ENCODE peak calls at places on chromosomes 6 and 20, in ten cellular contexts. One of them, this sample, is unnamed.

GRCh38 chr6:17086469-17086868 is 15.4 kb upstream of the STMND1 start:
- DNase-seq in A549: peak
- DNase-seq in GM23338: peak
- DNase-seq in AG04450: peak
- DNase-seq in H7: peak
- DNase-seq in AG10803: peak
- DNase-seq in uterus: peak
- DNase-seq in HepG2: peak
- DNase-seq in CD8-positive, alpha-beta memory T cell: no peak
- DNase-seq in right atrium auricular region: no peak
- DNase-seq in this sample: no peak

GRCh38 chr20:38968090-38968489 is 5.9 kb downstream of the DHX35 start:
- DNase-seq in A549: no peak
- DNase-seq in right atrium auricular region: no peak
- DNase-seq in GM23338: no peak
- DNase-seq in AG10803: no peak
- DNase-seq in H7: no peak
- DNase-seq in uterus: no peak
- DNase-seq in HepG2: no peak
- DNase-seq in AG04450: no peak
- DNase-seq in CD8-positive, alpha-beta memory T cell: no peak
- DNase-seq in this sample: no peak

GRCh38 chr20:46260936-46261454 is 47.3 kb downstream of the CDH22 start:
- DNase-seq in HepG2: no peak
- DNase-seq in H7: no peak
- DNase-seq in A549: no peak
- DNase-seq in AG10803: no peak
- DNase-seq in AG04450: no peak
- DNase-seq in GM23338: no peak
- DNase-seq in right atrium auricular region: no peak
- DNase-seq in CD8-positive, alpha-beta memory T cell: no peak
- DNase-seq in uterus: no peak
- DNase-seq in this sample: no peak

GRCh38 chr6:90368601-90369000 is 72.0 kb upstream of the BACH2 start:
- DNase-seq in CD8-positive, alpha-beta memory T cell: no peak
- DNase-seq in GM23338: no peak
- DNase-seq in uterus: no peak
- DNase-seq in HepG2: no peak
- DNase-seq in H7: no peak
- DNase-seq in A549: no peak
- DNase-seq in AG10803: peak
- DNase-seq in AG04450: peak
- DNase-seq in right atrium auricular region: no peak
- DNase-seq in this sample: no peak

GRCh38 chr20:19860742-19861141 is 102.7 kb downstream of the RIN2 start:
- DNase-seq in H7: no peak
- DNase-seq in AG10803: no peak
- DNase-seq in CD8-positive, alpha-beta memory T cell: no peak
- DNase-seq in A549: no peak
- DNase-seq in uterus: no peak
- DNase-seq in GM23338: no peak
- DNase-seq in right atrium auricular region: no peak
- DNase-seq in HepG2: no peak
- DNase-seq in AG04450: no peak
- DNase-seq in this sample: no peak

GRCh38 chr6:150685860-150686259 is 86.2 kb downstream of the PLEKHG1 start:
- DNase-seq in GM23338: peak
- DNase-seq in H7: peak
- DNase-seq in AG10803: no peak
- DNase-seq in uterus: peak
- DNase-seq in CD8-positive, alpha-beta memory T cell: no peak
- DNase-seq in HepG2: peak
- DNase-seq in A549: peak
- DNase-seq in right atrium auricular region: no peak
- DNase-seq in AG04450: no peak
- DNase-seq in this sample: no peak

GRCh38 chr6:39203398-39203797 is 25.9 kb downstream of the KCNK5 start:
- DNase-seq in right atrium auricular region: no peak
- DNase-seq in H7: no peak
- DNase-seq in CD8-positive, alpha-beta memory T cell: no peak
- DNase-seq in GM23338: no peak
- DNase-seq in AG04450: no peak
- DNase-seq in AG10803: no peak
- DNase-seq in uterus: no peak
- DNase-seq in A549: no peak
- DNase-seq in HepG2: no peak
- DNase-seq in this sample: no peak

GRCh38 chr6:145736854-145737181 is 1.5 kb upstream of the EPM2A start:
- DNase-seq in GM23338: no peak
- DNase-seq in A549: no peak
- DNase-seq in uterus: no peak
- DNase-seq in CD8-positive, alpha-beta memory T cell: no peak
- DNase-seq in right atrium auricular region: no peak
- DNase-seq in AG10803: peak
- DNase-seq in AG04450: no peak
- DNase-seq in HepG2: no peak
- DNase-seq in H7: no peak
- DNase-seq in this sample: no peak

DNA sequence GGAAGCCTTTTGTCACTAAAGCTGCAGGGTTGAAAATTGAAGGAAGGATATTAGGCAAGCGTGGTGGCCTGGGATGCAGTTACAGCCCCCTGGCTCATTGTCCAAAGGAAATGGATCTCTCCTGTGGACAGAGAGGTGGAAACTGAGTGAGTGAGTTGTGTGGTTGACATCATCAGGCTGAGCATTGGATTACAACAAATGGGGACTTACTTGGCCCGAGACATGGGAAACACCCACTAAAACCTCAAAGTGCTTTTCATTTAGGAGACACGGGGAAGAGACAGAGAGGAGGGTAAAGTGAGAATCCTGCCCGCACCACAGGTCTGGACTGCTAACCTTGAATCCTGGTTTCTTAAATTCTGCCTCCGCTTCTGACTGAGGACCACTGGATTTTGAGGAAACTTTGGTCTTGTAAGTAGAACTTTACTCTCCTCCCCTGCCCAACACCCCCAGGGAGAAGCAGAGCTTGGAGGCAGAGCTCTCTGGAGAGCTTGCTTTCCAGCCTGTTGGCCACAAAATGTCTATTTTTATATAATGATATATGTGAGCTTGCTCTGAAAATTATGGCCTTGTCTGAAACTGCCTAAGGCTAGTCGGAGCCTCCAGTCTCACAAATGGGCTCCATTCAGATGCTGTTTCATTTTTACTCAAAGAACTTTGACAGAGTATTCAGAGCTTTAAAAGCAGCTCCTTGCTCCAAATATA is at the start of gene PKIG:
- DNase-seq in HepG2: no peak
- DNase-seq in CD8-positive, alpha-beta memory T cell: no peak
- DNase-seq in H7: no peak
- DNase-seq in AG10803: peak
- DNase-seq in GM23338: no peak
- DNase-seq in uterus: peak
- DNase-seq in A549: no peak
- DNase-seq in AG04450: peak
- DNase-seq in right atrium auricular region: peak
- DNase-seq in this sample: peak
- H3K4me3 ChIP-seq in HepG2: no peak
- H3K4me3 ChIP-seq in CD8-positive, alpha-beta memory T cell: no peak
- H3K4me3 ChIP-seq in H7: no peak
- H3K4me3 ChIP-seq in AG10803: peak
- H3K4me3 ChIP-seq in GM23338: no peak
- H3K4me3 ChIP-seq in uterus: peak
- H3K4me3 ChIP-seq in A549: no peak
- H3K4me3 ChIP-seq in AG04450: peak
- H3K4me3 ChIP-seq in right atrium auricular region: peak
- H3K4me3 ChIP-seq in this sample: peak

GRCh38 chr20:17227199-17227535 is 327 bp downstream of the PCSK2 start:
- DNase-seq in right atrium auricular region: no peak
- DNase-seq in uterus: no peak
- DNase-seq in H7: peak
- DNase-seq in A549: no peak
- DNase-seq in AG10803: no peak
- DNase-seq in AG04450: no peak
- DNase-seq in GM23338: no peak
- DNase-seq in CD8-positive, alpha-beta memory T cell: no peak
- DNase-seq in HepG2: no peak
- DNase-seq in this sample: no peak

GRCh38 chr20:17228624-17229061 is 1.8 kb downstream of the PCSK2 start:
- DNase-seq in H7: peak
- DNase-seq in AG04450: no peak
- DNase-seq in AG10803: no peak
- DNase-seq in right atrium auricular region: no peak
- DNase-seq in A549: no peak
- DNase-seq in CD8-positive, alpha-beta memory T cell: no peak
- DNase-seq in uterus: no peak
- DNase-seq in HepG2: no peak
- DNase-seq in GM23338: peak
- DNase-seq in this sample: no peak

GRCh38 chr20:17226410-17227198 is at the start of gene PCSK2:
- DNase-seq in AG04450: peak
- DNase-seq in AG10803: peak
- DNase-seq in uterus: no peak
- DNase-seq in GM23338: peak
- DNase-seq in H7: peak
- DNase-seq in right atrium auricular region: no peak
- DNase-seq in HepG2: no peak
- DNase-seq in CD8-positive, alpha-beta memory T cell: no peak
- DNase-seq in A549: peak
- DNase-seq in this sample: no peak

GRCh38 chr20:17229256-17229655 is 2.4 kb downstream of the PCSK2 start:
- DNase-seq in AG10803: no peak
- DNase-seq in A549: no peak
- DNase-seq in right atrium auricular region: no peak
- DNase-seq in AG04450: no peak
- DNase-seq in HepG2: no peak
- DNase-seq in H7: peak
- DNase-seq in CD8-positive, alpha-beta memory T cell: no peak
- DNase-seq in GM23338: peak
- DNase-seq in uterus: no peak
- DNase-seq in this sample: no peak

GRCh38 chr20:17227669-17228623 is 1.1 kb downstream of the PCSK2 start:
- DNase-seq in HepG2: no peak
- DNase-seq in H7: peak
- DNase-seq in GM23338: peak
- DNase-seq in AG10803: peak
- DNase-seq in right atrium auricular region: no peak
- DNase-seq in AG04450: no peak
- DNase-seq in CD8-positive, alpha-beta memory T cell: no peak
- DNase-seq in uterus: no peak
- DNase-seq in A549: no peak
- DNase-seq in this sample: no peak
- H3K4me3 ChIP-seq in HepG2: no peak
- H3K4me3 ChIP-seq in H7: peak
- H3K4me3 ChIP-seq in GM23338: peak
- H3K4me3 ChIP-seq in AG10803: no peak
- H3K4me3 ChIP-seq in right atrium auricular region: no peak
- H3K4me3 ChIP-seq in AG04450: no peak
- H3K4me3 ChIP-seq in CD8-positive, alpha-beta memory T cell: no peak
- H3K4me3 ChIP-seq in uterus: peak
- H3K4me3 ChIP-seq in A549: no peak
- H3K4me3 ChIP-seq in this sample: peak

GRCh38 chr20:63659370-63659769 is 1.3 kb downstream of the RTEL1 start:
- DNase-seq in right atrium auricular region: no peak
- DNase-seq in A549: no peak
- DNase-seq in H7: peak
- DNase-seq in uterus: no peak
- DNase-seq in AG04450: no peak
- DNase-seq in GM23338: no peak
- DNase-seq in CD8-positive, alpha-beta memory T cell: no peak
- DNase-seq in AG10803: no peak
- DNase-seq in HepG2: no peak
- DNase-seq in this sample: no peak

GRCh38 chr20:63657937-63658748 is at the start of gene RTEL1:
- DNase-seq in H7: peak
- DNase-seq in GM23338: peak
- DNase-seq in AG04450: peak
- DNase-seq in CD8-positive, alpha-beta memory T cell: peak
- DNase-seq in A549: peak
- DNase-seq in HepG2: peak
- DNase-seq in right atrium auricular region: peak
- DNase-seq in uterus: peak
- DNase-seq in AG10803: peak
- DNase-seq in this sample: peak

GRCh38 chr20:63656451-63656850 is 1.7 kb upstream of the RTEL1 start:
- DNase-seq in uterus: no peak
- DNase-seq in A549: no peak
- DNase-seq in GM23338: no peak
- DNase-seq in AG04450: no peak
- DNase-seq in HepG2: no peak
- DNase-seq in CD8-positive, alpha-beta memory T cell: no peak
- DNase-seq in AG10803: no peak
- DNase-seq in H7: no peak
- DNase-seq in right atrium auricular region: no peak
- DNase-seq in this sample: no peak

GRCh38 chr20:63658749-63659187 is 656 bp downstream of the RTEL1 start:
- DNase-seq in AG04450: no peak
- DNase-seq in CD8-positive, alpha-beta memory T cell: no peak
- DNase-seq in uterus: no peak
- DNase-seq in A549: no peak
- DNase-seq in HepG2: no peak
- DNase-seq in GM23338: no peak
- DNase-seq in H7: no peak
- DNase-seq in AG10803: peak
- DNase-seq in right atrium auricular region: no peak
- DNase-seq in this sample: no peak

GRCh38 chr20:63657260-63657936 is 714 bp upstream of the RTEL1 start:
- DNase-seq in right atrium auricular region: no peak
- DNase-seq in AG04450: no peak
- DNase-seq in HepG2: no peak
- DNase-seq in CD8-positive, alpha-beta memory T cell: no peak
- DNase-seq in H7: no peak
- DNase-seq in GM23338: peak
- DNase-seq in A549: no peak
- DNase-seq in uterus: no peak
- DNase-seq in AG10803: peak
- DNase-seq in this sample: no peak
- H3K4me3 ChIP-seq in right atrium auricular region: peak
- H3K4me3 ChIP-seq in AG04450: peak
- H3K4me3 ChIP-seq in HepG2: peak
- H3K4me3 ChIP-seq in CD8-positive, alpha-beta memory T cell: peak
- H3K4me3 ChIP-seq in H7: peak
- H3K4me3 ChIP-seq in GM23338: peak
- H3K4me3 ChIP-seq in A549: no peak
- H3K4me3 ChIP-seq in uterus: peak
- H3K4me3 ChIP-seq in AG10803: peak
- H3K4me3 ChIP-seq in this sample: peak

DNA sequence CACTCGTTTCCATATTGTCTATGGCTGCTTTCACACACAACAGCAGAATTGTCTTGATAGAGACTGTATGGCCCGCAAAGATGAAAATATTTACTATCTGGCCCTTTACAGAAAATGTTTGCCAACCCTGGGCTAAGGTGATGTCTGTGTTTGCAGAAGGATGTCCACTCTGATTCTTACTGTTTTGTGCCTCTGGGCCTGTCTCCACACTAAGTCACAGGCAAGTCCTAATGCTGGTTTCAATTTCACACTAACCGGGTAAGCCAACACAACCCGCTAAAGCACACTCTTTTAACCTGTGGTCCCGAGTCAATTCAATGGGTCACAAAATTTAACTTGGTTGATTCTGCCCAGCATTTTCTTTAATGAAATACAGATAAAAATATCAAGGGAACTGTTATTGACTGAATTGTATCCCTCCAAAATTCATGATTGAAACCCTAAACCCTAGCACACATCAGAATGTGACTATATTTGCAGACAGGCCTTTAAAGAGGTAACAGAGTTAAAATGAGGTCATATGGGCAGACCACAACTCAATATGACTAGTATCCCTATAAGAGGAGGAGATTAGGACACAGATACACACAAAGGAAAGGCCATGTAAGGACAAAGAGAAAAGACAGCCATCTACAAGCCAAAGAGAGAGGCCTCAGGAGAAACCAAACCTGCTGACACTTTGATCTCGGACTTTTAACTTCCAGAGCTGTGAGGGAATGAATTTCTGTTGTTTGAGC is 78.4 kb downstream of the FYN start:
- DNase-seq in CD8-positive, alpha-beta memory T cell: no peak
- DNase-seq in A549: no peak
- DNase-seq in HepG2: peak
- DNase-seq in GM23338: no peak
- DNase-seq in uterus: no peak
- DNase-seq in AG10803: no peak
- DNase-seq in H7: no peak
- DNase-seq in AG04450: no peak
- DNase-seq in right atrium auricular region: no peak
- DNase-seq in this sample: no peak
- H3K4me3 ChIP-seq in CD8-positive, alpha-beta memory T cell: peak
- H3K4me3 ChIP-seq in A549: no peak
- H3K4me3 ChIP-seq in HepG2: peak
- H3K4me3 ChIP-seq in GM23338: no peak
- H3K4me3 ChIP-seq in uterus: no peak
- H3K4me3 ChIP-seq in AG10803: no peak
- H3K4me3 ChIP-seq in H7: no peak
- H3K4me3 ChIP-seq in AG04450: no peak
- H3K4me3 ChIP-seq in right atrium auricular region: no peak
- H3K4me3 ChIP-seq in this sample: no peak

This sample was measured in coronary artery.